ENCODE peak calls at places on chromosomes 11 and 22, in eight cellular contexts. F is EL; I is small intestine; H is fibroblast of pulmonary artery; B is HFFc6; J is NCI-H2029 treated with DMSO at 0.1 percent for 48 hours; R is NCI-H1092; P is activated T-cell treated with anti-CD3 and anti-CD28 coated beads, Interleukin-2, amount 50 U/mL, for 4 hours. G is an unnamed sample.

GRCh38 chr22:32269316-32269715 is 14.2 kb upstream of the SLC5A4 start:
- DNase-seq in R (no peak), J (no peak), F (no peak), B (no peak), H (no peak), P (no peak), I (no peak), G (no peak)

GRCh38 chr11:63705526-63705925 is 24.2 kb downstream of the RTN3 start:
- DNase-seq in J (no peak), B (no peak), H (no peak), R (no peak), I (no peak), F (no peak), P (no peak), G (no peak)

GRCh38 chr11:68009391-68010000 is 631 bp upstream of the ALDH3B1 start:
- DNase-seq in J (no peak), P (no peak), B (peak; percentile 55), I (no peak), F (peak; percentile 38), H (peak; percentile 51), R (no peak), G (no peak)

GRCh38 chr22:30212996-30213441 is 33.5 kb downstream of the LIF start:
- DNase-seq in J (no peak), R (no peak), B (no peak), I (no peak), H (peak; percentile 94), P (no peak), F (peak; percentile 74), G (no peak)

GRCh38 chr11:75301602-75302345 is 49.7 kb downstream of the ARRB1 start:
- DNase-seq in B (no peak), R (peak; percentile 69), I (peak; percentile 54), H (no peak), J (peak; percentile 63), F (no peak), P (no peak), G (no peak)

GRCh38 chr22:20128902-20129746 is 2.5 kb upstream of the ZDHHC8 start:
- DNase-seq in R (no peak), J (no peak), H (peak; percentile 30), F (peak; percentile 56), P (peak; percentile 52), I (peak; percentile 46), B (peak; percentile 33), G (no peak)

GRCh38 chr11:117300773-117301172 is 9.6 kb downstream of the BACE1-AS start:
- DNase-seq in R (no peak), B (no peak), H (peak; percentile 70), F (no peak), P (no peak), I (no peak), J (no peak), G (no peak)

GRCh38 chr11:67010296-67010905 is 12.5 kb upstream of the SYT12 start:
- DNase-seq in P (no peak), J (no peak), B (no peak), F (no peak), I (no peak), H (no peak), R (no peak), G (no peak)

GRCh38 chr11:122045181-122045586 is 70.8 kb downstream of the BLID start:
- DNase-seq in H (peak; percentile 85), J (no peak), F (peak; percentile 93), I (no peak), B (peak; percentile 84), R (no peak), P (no peak), G (peak; percentile 90)

GRCh38 chr11:45102810-45103621 is 43.4 kb upstream of the PRDM11 start:
- DNase-seq in B (peak; percentile 75), H (peak; percentile 89), P (peak; percentile 53), I (peak; percentile 73), J (peak; percentile 61), F (peak; percentile 86), R (no peak), G (no peak)

GRCh38 chr11:13446444-13446843 is 16.6 kb downstream of the BTBD10 start:
- DNase-seq in I (no peak), P (no peak), J (no peak), B (peak; percentile 33), F (peak; percentile 55), H (peak; percentile 48), R (no peak), G (no peak)

GRCh38 chr11:101430236-101430635 is 153.6 kb downstream of the TRPC6 start:
- DNase-seq in I (no peak), P (no peak), J (no peak), B (no peak), H (no peak), F (no peak), R (no peak), G (no peak)

GRCh38 chr11:84905411-84905810 is 721.7 kb downstream of the DLG2 start:
- DNase-seq in I (no peak), P (no peak), R (no peak), B (no peak), J (no peak), H (peak; percentile 8), F (peak; percentile 60), G (no peak)

GRCh38 chr11:76250520-76251222 is 44.4 kb upstream of the WNT11 start:
- DNase-seq in H (no peak), J (no peak), P (no peak), F (no peak), B (no peak), I (no peak), R (no peak), G (no peak)

GRCh38 chr11:1706634-1707400 is 9.8 kb downstream of the KRTAP5-6 start:
- DNase-seq in P (no peak), H (no peak), J (no peak), F (no peak), R (no peak), B (no peak), I (peak; percentile 10), G (no peak)

GRCh38 chr11:66607126-66607834 is 9.2 kb upstream of the RBM14 start:
- DNase-seq in P (no peak), I (peak; percentile 91), H (peak; percentile 86), F (peak; percentile 35), J (no peak), B (peak; percentile 15), R (no peak), G (no peak)

GRCh38 chr11:64444838-64445441 is 86.0 kb downstream of the RPS6KA4 start:
- DNase-seq in R (no peak), F (peak; percentile 28), H (peak; percentile 16), I (peak; percentile 25), J (no peak), P (no peak), B (peak; percentile 11), G (no peak)

GRCh38 chr11:70470127-70470526 is 71.8 kb downstream of the CTTN start:
- DNase-seq in I (no peak), H (no peak), B (no peak), P (no peak), J (no peak), F (no peak), R (no peak), G (no peak)

GRCh38 chr11:117989351-117990102 is 3.3 kb downstream of the IL10RA start:
- DNase-seq in I (no peak), B (no peak), P (no peak), R (no peak), F (no peak), H (no peak), J (no peak), G (no peak)

GRCh38 chr11:124722176-124722575 is 17.6 kb upstream of the NRGN start:
- DNase-seq in B (no peak), I (no peak), F (no peak), H (no peak), P (no peak), J (no peak), R (no peak), G (no peak)

GRCh38 chr11:9755561-9755960 is 91.7 kb downstream of the SWAP70 start:
- DNase-seq in B (peak; percentile 45), H (peak; percentile 88), P (no peak), R (no peak), I (no peak), F (peak; percentile 87), J (no peak), G (no peak)

G was measured in epithelial cell of prostate.